ENCODE peak calls at places on chromosomes 1 and 21, in seven cellular contexts. R is GM23248; N is breast epithelium; D is SJCRH30; C is CD4-positive, alpha-beta T cell; V is tibial nerve; G is lower lobe of right lung. Y is an unnamed sample.
A peak's percentile ranks its signal among the peaks of the same experiment; 100 is the strongest.

GRCh38 chr1:154845879-154846278 is 24.2 kb downstream of the KCNN3 start:
- DNase-seq in V (no peak), G (no peak), C (no peak), N (no peak), R (no peak), D (no peak), Y (no peak)

GRCh38 chr1:175742790-175743459 is 470 bp downstream of the TNR start:
- DNase-seq in V (no peak), G (no peak), D (peak; percentile 32), C (no peak), N (no peak), R (peak; percentile 51), Y (no peak)

GRCh38 chr1:4767308-4767707 is 112.9 kb downstream of the AJAP1 start:
- DNase-seq in V (no peak), G (no peak), N (no peak), R (no peak), D (no peak), C (no peak), Y (no peak)

GRCh38 chr1:174296309-174296708 is 137.0 kb downstream of the RABGAP1L start:
- DNase-seq in D (no peak), C (no peak), V (no peak), R (no peak), N (no peak), G (no peak), Y (no peak)

GRCh38 chr1:101295212-101295611 is 58.4 kb downstream of the S1PR1 start:
- DNase-seq in D (no peak), R (no peak), G (no peak), N (no peak), C (no peak), V (no peak), Y (no peak)

GRCh38 chr1:111141803-111142202 is 1.8 kb downstream of the CEPT1 start:
- DNase-seq in C (no peak), G (no peak), D (no peak), N (no peak), V (no peak), R (no peak), Y (no peak)

GRCh38 chr1:25247829-25248754 is 838 bp upstream of the RSRP1 start:
- DNase-seq in R (no peak), G (no peak), N (no peak), V (no peak), D (no peak), C (no peak), Y (no peak)

GRCh38 chr1:54619749-54620148 is 3.6 kb downstream of the FAM151A start:
- DNase-seq in D (no peak), V (no peak), G (no peak), N (no peak), R (no peak), C (no peak), Y (no peak)

GRCh38 chr1:192951961-192952460 is 107.1 kb downstream of the UCHL5 start:
- DNase-seq in V (no peak), R (peak; percentile 85), D (peak; percentile 5), N (no peak), C (no peak), G (no peak), Y (no peak)

GRCh38 chr21:42409366-42409765 is 5.7 kb downstream of the UBASH3A start:
- DNase-seq in V (no peak), C (no peak), R (no peak), N (no peak), G (no peak), D (no peak), Y (no peak)

GRCh38 chr1:57361516-57361915 is 62.3 kb downstream of the DAB1 start:
- DNase-seq in D (no peak), V (no peak), N (no peak), C (no peak), R (no peak), G (no peak), Y (no peak)

GRCh38 chr1:226664413-226665101 is 74.5 kb downstream of the ITPKB start:
- DNase-seq in N (no peak), V (peak; percentile 71), D (peak; percentile 89), C (no peak), R (peak; percentile 91), G (peak; percentile 44), Y (no peak)

GRCh38 chr1:211378844-211379243 is 52.2 kb downstream of the TRAF5 start:
- DNase-seq in R (peak; percentile 84), V (no peak), N (no peak), G (no peak), D (peak; percentile 53), C (no peak), Y (no peak)

GRCh38 chr1:24382165-24382577 is 31.4 kb downstream of the STPG1 start:
- DNase-seq in D (no peak), R (no peak), G (no peak), C (no peak), N (no peak), V (no peak), Y (no peak)

GRCh38 chr1:27491748-27492700 is 2.1 kb upstream of the WASF2 start:
- DNase-seq in R (peak; percentile 34), G (peak; percentile 45), D (peak; percentile 40), N (peak; percentile 72), C (no peak), V (no peak), Y (no peak)

GRCh38 chr1:228097333-228098081 is 5.6 kb downstream of the C1orf35 start:
- DNase-seq in C (no peak), V (no peak), N (no peak), D (no peak), G (no peak), R (no peak), Y (no peak)

GRCh38 chr1:186438567-186438966 is 22.3 kb downstream of the PDC start:
- DNase-seq in G (no peak), N (no peak), R (no peak), V (no peak), D (no peak), C (no peak), Y (no peak)

DNA sequence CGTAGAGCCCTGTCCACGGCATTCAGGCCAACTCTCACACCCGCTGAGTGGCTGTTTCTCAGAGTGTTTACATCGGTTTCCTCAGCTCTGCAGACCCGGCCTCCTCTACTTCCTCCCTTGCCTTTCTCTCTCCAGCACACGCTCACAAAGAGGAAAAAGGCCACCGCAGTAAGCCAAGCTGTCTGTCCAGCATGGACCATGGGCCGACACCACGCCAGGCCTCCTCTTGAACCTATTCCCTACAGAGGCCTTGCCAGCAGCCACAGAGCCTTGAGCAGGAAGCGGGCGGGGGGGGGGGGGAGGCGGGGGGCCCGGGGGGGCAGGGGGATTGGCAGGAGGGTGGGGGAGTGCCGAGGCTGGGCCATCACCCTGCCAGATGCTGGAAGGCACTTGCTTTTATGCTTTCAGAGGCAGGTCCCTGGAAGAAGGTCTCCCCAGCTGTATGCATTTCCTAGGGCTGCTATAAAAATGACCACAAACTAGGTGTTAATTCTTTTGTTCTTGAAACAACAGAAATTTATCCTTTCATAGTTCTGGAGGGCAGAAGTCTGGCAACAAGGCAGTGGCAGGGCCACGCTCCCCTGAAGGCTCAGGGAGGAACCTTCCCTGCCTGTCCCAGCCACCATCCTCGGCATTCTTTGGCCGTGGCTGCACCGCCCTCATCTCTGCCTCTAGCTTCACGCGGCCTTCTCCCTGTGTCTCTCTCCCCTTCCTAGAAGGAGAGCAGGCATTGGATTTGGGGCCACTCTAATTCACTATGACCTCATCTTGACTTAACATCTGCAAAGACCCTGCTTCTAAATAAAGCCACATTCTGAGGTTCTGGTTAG is 178.3 kb downstream of the PSMG1 start:
- DNase-seq in V (no peak), R (no peak), C (no peak), D (no peak), G (peak; percentile 77), N (no peak), Y (no peak)
- H3K27ac ChIP-seq in V (peak overlapping the region; percentile 19), R (peak overlapping the region; percentile 26), C (no peak overlapping the region), D (no peak overlapping the region), G (peak overlapping the region; percentile 86), N (peak overlapping the region; percentile 89), Y (no peak overlapping the region)

GRCh38 chr1:62208970-62209369 is 14.3 kb downstream of the L1TD1 start:
- DNase-seq in R (no peak), C (no peak), D (no peak), G (no peak), V (no peak), N (no peak), Y (no peak)
- H3K9me3 ChIP-seq in R (no peaks in the 10 kb centered on the region), C (peaks cover 14% of the 10 kb centered on the region), D (peaks cover 18% of the 10 kb centered on the region), G (peaks cover 6% of the 10 kb centered on the region), V (no peaks in the 10 kb centered on the region), N (peaks cover 6% of the 10 kb centered on the region), Y (no peaks in the 10 kb centered on the region)

DNA sequence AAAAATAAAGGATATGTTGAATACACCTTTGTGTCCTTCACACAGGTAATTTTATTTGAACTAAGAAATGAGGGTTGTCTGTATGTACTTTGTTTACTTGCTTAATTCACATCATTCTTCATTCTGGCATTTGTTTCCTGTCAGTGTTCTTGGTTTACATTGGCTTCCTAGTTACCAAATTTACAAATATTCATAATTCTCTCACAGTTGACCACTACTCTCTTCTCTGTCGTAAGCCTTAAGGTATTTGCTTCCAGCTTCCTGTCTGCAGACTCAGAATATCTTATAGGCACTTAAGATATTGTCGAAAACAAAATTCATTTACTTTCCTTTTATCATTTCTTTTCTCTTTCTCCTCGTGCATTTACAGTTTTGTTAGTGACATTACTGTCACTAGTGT is 15.9 kb downstream of the RNPC3 start:
- DNase-seq in N (no peak), V (no peak), D (no peak), G (no peak), R (no peak), C (no peak), Y (no peak)
- H3K27ac ChIP-seq in N (no peak overlapping the region), V (no peak overlapping the region), D (no peak overlapping the region), G (no peak overlapping the region), R (no peak overlapping the region), C (no peak overlapping the region), Y (no peak overlapping the region)

GRCh38 chr1:42239555-42239954 is 75.0 kb upstream of the GUCA2A start:
- DNase-seq in C (no peak), G (no peak), N (no peak), D (no peak), V (no peak), R (no peak), Y (no peak)
- H3K9me3 ChIP-seq in C (peaks cover 28% of the 10 kb centered on the region), G (peaks cover 14% of the 10 kb centered on the region), N (peaks cover 7% of the 10 kb centered on the region), D (peaks cover 9% of the 10 kb centered on the region), V (no peaks in the 10 kb centered on the region), R (peaks cover 5% of the 10 kb centered on the region), Y (no peaks in the 10 kb centered on the region)

DNA sequence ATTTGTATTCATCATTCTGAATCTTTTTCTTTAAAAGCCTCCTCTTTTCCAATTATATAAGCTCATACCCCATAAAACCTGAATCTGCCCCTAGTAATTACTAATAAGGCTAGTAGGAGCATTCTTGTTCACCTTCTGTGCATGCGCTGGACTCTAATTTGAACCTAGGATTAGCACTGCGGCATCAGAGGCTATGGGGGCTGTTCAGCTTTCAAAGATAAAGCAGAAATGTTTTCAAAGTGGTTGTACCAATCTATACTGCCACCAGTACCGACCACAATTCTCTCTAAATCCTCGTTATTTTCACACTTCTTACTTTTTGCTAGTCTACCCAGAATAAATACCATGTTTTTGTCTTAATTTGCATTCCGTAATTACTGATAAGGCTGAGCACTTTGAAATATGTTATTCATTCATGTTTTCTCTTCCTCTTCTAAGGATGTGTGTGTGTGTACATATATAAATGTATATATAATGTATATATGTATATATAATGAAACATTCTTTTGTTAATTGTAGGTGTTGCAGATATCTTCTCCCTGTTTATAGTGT is 1.6 kb upstream of the DDX59 start:
- DNase-seq in G (no peak), N (no peak), V (no peak), D (peak; percentile 2), C (no peak), R (no peak), Y (no peak)
- H3K27ac ChIP-seq in G (no peak overlapping the region), N (no peak overlapping the region), V (no peak overlapping the region), D (no peak overlapping the region), C (no peak overlapping the region), R (no peak overlapping the region), Y (peak overlapping the region; percentile 93)